ENCODE peak calls at places on chromosomes 16 and 17, in ten cellular contexts. N, M, J, K, S, E, V, F, X and H are unnamed samples.

GRCh38 chr17:75346906-75347305 is 57.7 kb upstream of the SLC25A19 start:
- DNase-seq in F (peak), M (peak), E (no peak), N (no peak), S (no peak), X (peak), J (peak), V (no peak), K (peak), H (peak)

GRCh38 chr17:18108400-18109312 is at the start of gene MYO15A:
- DNase-seq in V (no peak), J (no peak), F (no peak), E (no peak), N (no peak), S (no peak), M (no peak), K (no peak), X (no peak), H (no peak)

GRCh38 chr16:69496376-69496775 is 69.4 kb upstream of the NFAT5 start:
- DNase-seq in J (no peak), X (no peak), V (no peak), M (no peak), E (no peak), K (no peak), F (no peak), S (no peak), N (no peak), H (no peak)

GRCh38 chr16:4217246-4218131 is 24.4 kb downstream of the SRL start:
- DNase-seq in F (no peak), E (no peak), X (peak), J (no peak), V (peak), S (no peak), N (peak), K (no peak), M (no peak), H (peak)

GRCh38 chr16:1989209-1989825 is 453 bp upstream of the SYNGR3 start:
- DNase-seq in E (no peak), M (no peak), J (no peak), N (no peak), X (no peak), V (no peak), F (no peak), S (no peak), K (no peak), H (no peak)

GRCh38 chr17:38815576-38816193 is 9.4 kb downstream of the CWC25 start:
- DNase-seq in V (no peak), N (no peak), M (peak), X (peak), S (no peak), E (no peak), K (peak), J (peak), F (peak), H (peak)

GRCh38 chr16:3140603-3141427 is 6.0 kb downstream of the ZNF213 start:
- DNase-seq in X (no peak), J (no peak), K (no peak), F (no peak), V (no peak), N (no peak), S (no peak), E (no peak), M (no peak), H (no peak)

GRCh38 chr17:7262192-7263070 is at the start of gene CLDN7:
- DNase-seq in E (peak), V (no peak), J (no peak), M (no peak), K (no peak), N (no peak), F (no peak), X (no peak), S (no peak), H (no peak)

GRCh38 chr17:43676471-43676870 is 14.7 kb upstream of the MEOX1 start:
- DNase-seq in S (no peak), V (no peak), E (no peak), K (no peak), N (no peak), F (peak), X (peak), J (peak), M (no peak), H (peak)

GRCh38 chr16:49757744-49758069 is 98.2 kb downstream of the ZNF423 start:
- DNase-seq in S (no peak), K (no peak), X (no peak), V (no peak), E (no peak), N (no peak), F (no peak), M (no peak), J (no peak), H (no peak)

GRCh38 chr16:65200857-65201256 is 79.0 kb upstream of the CDH11 start:
- DNase-seq in E (no peak), N (no peak), X (peak), F (peak), K (no peak), J (peak), V (no peak), S (no peak), M (no peak), H (peak)

GRCh38 chr16:89871895-89872294 is 1.5 kb upstream of the TCF25 start:
- DNase-seq in V (no peak), X (no peak), S (no peak), K (no peak), J (no peak), N (no peak), F (no peak), M (no peak), E (no peak), H (no peak)
- TF ChIP-seq CTCF in V (no peak), X (no peak), S (no peak), K (no peak), J (no peak), N (no peak), F (no peak), M (no peak), E (no peak), H (no peak)

GRCh38 chr17:72121164-72122001 is 563 bp downstream of the SOX9 start:
- DNase-seq in S (no peak), K (no peak), M (no peak), F (peak), N (peak), X (peak), E (peak), J (peak), V (no peak), H (peak)

GRCh38 chr17:72122336-72122667 is 1.5 kb downstream of the SOX9 start:
- DNase-seq in M (no peak), E (no peak), F (no peak), X (no peak), S (no peak), K (no peak), N (no peak), J (no peak), V (no peak), H (no peak)

GRCh38 chr17:72122668-72123495 is 2.1 kb downstream of the SOX9 start:
- DNase-seq in M (no peak), F (peak), N (peak), E (peak), X (peak), J (peak), K (no peak), V (no peak), S (no peak), H (peak)

GRCh38 chr17:72120878-72121163 is at the start of gene SOX9:
- DNase-seq in F (peak), S (no peak), V (no peak), J (peak), M (no peak), E (peak), N (peak), K (peak), X (peak), H (peak)

DNA sequence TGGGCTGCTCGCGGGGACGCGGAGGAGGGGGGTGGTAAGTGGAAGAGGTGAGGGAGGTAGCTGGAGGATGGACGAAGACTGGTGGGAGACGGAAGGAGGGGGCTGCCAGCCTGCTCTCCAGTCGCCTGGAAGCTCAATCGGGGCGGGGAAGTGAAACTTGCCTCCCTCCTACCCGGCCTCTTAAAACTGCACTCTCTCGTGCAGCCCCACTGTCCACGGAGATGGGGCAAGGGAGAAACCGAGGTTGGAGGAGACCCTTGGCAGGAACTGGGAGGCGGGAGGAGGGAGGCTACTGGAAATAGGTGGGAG is 1.1 kb downstream of the SOX9 start:
- DNase-seq in K (no peak), E (no peak), N (no peak), S (no peak), M (no peak), V (no peak), J (peak), F (no peak), X (no peak), H (peak)
- H3K4me3 ChIP-seq in K (peak), E (peak), N (peak), S (no peak), M (no peak), V (peak), J (peak), F (peak), X (peak), H (peak)

GRCh38 chr17:20010886-20011402 is 1.8 kb downstream of the SPECC1 start:
- DNase-seq in J (no peak), F (no peak), N (no peak), X (no peak), E (no peak), S (no peak), M (no peak), K (no peak), V (no peak), H (no peak)

GRCh38 chr17:20009052-20009301 is 182 bp upstream of the SPECC1 start:
- DNase-seq in S (no peak), M (no peak), V (no peak), K (no peak), E (no peak), J (no peak), X (no peak), N (no peak), F (no peak), H (no peak)

GRCh38 chr17:20010099-20010863 is 1.1 kb downstream of the SPECC1 start:
- DNase-seq in E (peak), K (peak), V (peak), N (peak), M (peak), F (peak), J (peak), S (no peak), X (peak), H (peak)

GRCh38 chr17:20008242-20009051 is 712 bp upstream of the SPECC1 start:
- DNase-seq in K (no peak), E (no peak), S (no peak), M (peak), J (peak), N (peak), X (peak), F (no peak), V (peak), H (no peak)

DNA sequence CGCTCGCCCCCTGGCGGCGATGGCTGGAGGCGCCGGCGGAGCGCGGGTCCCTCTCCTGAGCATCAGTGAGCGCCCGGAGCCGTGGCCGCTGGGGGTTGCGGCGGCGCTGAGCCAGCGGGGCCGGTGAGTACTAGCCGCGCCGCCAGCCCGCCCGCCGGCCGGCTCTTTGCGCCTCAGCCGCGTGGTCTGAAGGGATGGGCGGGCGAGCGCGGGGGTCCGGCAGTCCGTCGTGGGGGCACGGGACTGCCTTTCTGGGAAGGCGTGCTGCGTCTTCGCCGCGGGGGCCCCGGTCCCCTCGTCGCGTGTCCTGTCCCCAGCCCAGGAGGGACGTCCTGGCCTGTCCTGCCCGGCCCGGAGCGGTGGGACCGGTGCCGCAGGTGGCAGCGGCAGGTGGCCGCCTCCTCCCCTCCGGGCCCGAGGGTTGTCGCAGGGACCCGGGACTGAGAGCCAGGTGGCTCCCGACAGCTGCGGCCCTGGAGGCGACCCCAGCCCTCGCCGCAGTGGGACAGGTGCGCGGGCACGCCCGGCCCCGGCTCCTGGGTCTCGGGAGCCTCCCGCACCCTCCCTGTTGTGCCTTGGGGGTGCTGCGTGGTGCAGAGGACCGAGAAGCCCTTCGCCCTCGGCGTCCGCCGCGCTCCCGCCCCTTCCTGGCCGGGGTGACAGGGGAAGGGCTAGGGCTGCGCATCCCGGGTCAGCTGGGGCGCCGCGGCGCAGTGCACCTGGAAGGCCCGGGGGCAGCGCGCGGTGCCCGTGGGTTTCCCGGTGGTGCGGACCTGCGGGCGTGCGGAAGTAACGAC is at the start of gene SPECC1:
- DNase-seq in N (peak), K (no peak), X (peak), F (peak), E (peak), V (peak), S (peak), J (peak), M (peak), H (peak)
- TF ChIP-seq CTCF in N (no peak), K (peak), X (peak), F (peak), E (no peak), V (peak), S (peak), J (peak), M (peak), H (no peak)

GRCh38 chr17:58121925-58122324 is 26.3 kb upstream of the OR4D1 start:
- DNase-seq in S (peak), V (no peak), N (no peak), M (peak), J (peak), E (no peak), K (no peak), X (peak), F (peak), H (peak)

GRCh38 chr17:58119491-58119890 is 28.7 kb upstream of the OR4D1 start:
- DNase-seq in E (no peak), M (no peak), F (no peak), J (no peak), X (no peak), V (no peak), S (no peak), N (no peak), K (no peak), H (no peak)

GRCh38 chr17:58117382-58117781 is 30.8 kb upstream of the OR4D1 start:
- DNase-seq in E (no peak), N (no peak), F (no peak), V (no peak), M (no peak), S (no peak), J (no peak), K (no peak), X (no peak), H (no peak)

DNA sequence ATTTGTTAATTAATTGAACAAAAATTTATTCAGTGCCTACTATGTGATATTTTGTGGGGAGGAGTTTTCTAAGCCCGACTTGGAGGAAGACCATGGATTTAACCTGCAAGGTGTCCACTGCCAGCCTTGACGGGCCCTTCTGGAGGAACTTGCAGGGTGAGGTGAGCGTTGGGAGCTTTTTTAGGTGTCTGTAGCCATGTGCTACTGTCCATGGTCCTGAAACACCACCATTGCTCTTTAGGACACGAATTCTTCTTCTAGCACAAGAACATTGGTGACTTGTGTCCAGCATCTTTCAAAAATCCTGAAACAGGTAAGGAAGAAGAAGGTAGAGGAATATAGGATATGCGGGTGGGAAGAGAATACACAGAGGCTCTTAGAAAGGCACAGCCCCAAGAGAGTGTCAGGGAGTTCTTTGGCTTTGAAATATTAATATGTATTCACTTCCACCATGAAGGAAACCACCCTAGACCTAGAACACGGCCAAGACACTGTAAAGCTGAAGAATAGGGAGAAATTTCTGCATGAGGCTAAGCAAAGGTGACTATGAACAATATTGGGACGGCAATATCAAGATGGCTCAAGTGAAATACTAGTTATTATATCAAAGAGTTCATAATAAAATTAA is 27.9 kb upstream of the OR4D1 start:
- DNase-seq in S (peak), N (peak), E (peak), M (peak), V (no peak), X (peak), K (no peak), J (peak), F (peak), H (peak)
- H3K4me3 ChIP-seq in S (no peak), N (no peak), E (no peak), M (no peak), V (no peak), X (no peak), K (no peak), J (no peak), F (no peak), H (no peak)

DNA sequence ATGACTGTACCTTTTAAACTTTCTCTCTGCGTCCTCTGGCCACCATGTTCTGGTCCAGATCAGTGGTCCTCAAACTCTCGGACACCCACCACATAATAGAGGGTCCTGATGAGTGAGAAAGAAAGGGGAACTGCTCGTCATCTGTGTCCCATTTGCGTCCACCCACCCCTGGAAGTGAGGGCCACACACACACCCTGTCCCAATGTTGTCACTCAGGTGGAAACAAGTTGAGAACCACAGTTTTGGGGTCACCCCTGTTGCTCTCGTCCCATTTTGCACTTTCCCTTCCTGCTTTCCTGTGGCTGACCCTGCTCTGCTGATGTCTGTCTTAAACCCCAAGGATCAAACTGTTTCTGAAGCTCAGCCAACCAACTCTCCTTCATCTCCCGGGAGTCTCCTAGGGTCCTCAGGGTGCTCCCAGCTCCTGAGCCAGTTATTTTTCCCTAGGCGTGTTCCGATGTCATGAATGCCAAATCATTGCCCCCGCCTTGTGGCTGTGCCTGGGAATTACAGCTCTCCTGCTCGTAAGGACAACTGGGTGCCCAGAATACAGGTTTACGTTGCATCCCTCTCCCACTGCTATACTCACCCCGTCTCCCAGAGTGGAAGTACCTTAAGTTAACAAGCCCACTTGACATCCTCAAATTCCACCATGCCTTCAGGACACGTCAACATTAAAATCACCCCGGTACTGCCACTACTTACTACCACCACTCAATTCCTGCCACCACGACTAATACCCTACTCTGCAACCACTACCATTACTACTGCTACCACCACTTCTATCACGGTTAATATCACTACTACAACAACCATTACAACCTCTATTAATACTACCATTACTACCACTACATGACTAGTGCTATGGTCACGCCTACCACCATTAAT is 26.0 kb upstream of the HNF1B start:
- DNase-seq in E (peak), V (no peak), N (peak), X (peak), J (peak), K (no peak), M (peak), F (peak), S (no peak), H (peak)
- TF ChIP-seq CTCF in E (no peak), V (no peak), N (peak), X (peak), J (peak), K (peak), M (peak), F (peak), S (peak), H (peak)

GRCh38 chr17:79133214-79133613 is 58.6 kb downstream of the ENGASE start:
- DNase-seq in J (no peak), K (no peak), N (no peak), V (no peak), S (no peak), E (no peak), F (no peak), X (no peak), M (no peak), H (no peak)

GRCh38 chr17:79131274-79131635 is 56.6 kb downstream of the ENGASE start:
- DNase-seq in K (no peak), M (no peak), N (no peak), J (no peak), E (no peak), S (no peak), F (no peak), V (no peak), X (no peak), H (no peak)

GRCh38 chr17:79131701-79132100 is 57.1 kb downstream of the ENGASE start:
- DNase-seq in F (no peak), V (no peak), M (no peak), X (no peak), J (no peak), K (no peak), S (no peak), N (no peak), E (no peak), H (no peak)

GRCh38 chr17:79133986-79134385 is 59.4 kb downstream of the ENGASE start:
- DNase-seq in E (no peak), F (no peak), K (no peak), M (no peak), J (no peak), X (no peak), V (no peak), N (no peak), S (no peak), H (no peak)

DNA sequence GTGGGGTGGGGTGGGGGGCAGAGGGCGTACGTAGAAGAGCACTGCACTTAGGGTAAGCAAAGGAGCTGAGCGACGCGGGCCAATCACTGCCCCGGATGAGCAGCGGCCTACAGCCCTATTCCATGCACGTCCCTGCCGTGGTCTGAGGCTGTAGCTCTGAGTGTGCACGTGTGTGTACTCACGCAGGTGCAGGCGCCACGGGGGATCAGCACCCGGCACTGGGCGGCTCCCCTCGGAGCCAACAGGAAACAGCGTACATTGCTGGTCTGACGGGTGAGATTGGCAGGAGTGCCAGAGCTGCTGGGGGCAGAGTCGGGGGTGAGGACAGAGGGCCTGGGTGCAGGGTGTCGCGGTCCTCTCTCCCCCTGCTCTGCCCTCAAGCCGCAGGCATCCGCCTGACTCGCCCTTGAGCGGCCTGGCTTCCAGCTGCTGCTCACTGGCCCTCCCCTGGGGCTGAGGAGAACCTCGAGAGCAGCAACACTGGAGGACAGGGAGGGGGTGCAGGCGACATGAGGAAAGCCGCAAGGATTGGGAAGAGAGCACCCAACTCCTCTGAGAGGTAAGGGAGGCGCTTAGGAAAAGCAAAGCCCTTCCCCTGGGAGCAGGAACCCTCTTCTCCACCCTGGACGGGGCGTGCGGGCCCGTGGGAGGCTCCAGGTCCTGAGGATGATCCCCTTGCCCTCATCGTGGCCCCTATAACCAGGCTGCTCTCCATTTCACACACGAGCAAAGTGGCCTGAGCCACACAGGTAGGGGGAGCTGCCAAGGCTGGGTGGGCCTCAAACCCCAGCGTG is 57.8 kb downstream of the ENGASE start:
- DNase-seq in K (no peak), N (no peak), S (no peak), E (no peak), J (no peak), X (no peak), F (no peak), V (no peak), M (peak), H (no peak)
- H3K4me3 ChIP-seq in K (no peak), N (no peak), S (no peak), E (no peak), J (no peak), X (no peak), F (no peak), V (no peak), M (no peak), H (no peak)